ENCODE peak calls at places on chromosomes 13 and 19, in five cellular contexts. L is aorta, G is psoas muscle, K is heart right ventricle, A is Karpas-422. P is an unnamed sample. For H3K4me1 and H3K9me3, the result is how much of the 10 kb centered on the place peaks cover.

GRCh38 chr19:53977991-53978731 is 13.3 kb upstream of the CACNG6 start:
- DNase-seq in A (no peak), L (peak), G (peak), K (peak), P (peak)

GRCh38 chr19:36819130-36819630 is 19.0 kb downstream of the ZNF790 start:
- DNase-seq in G (no peak), L (no peak), A (no peak), K (no peak), P (no peak)

GRCh38 chr19:8505680-8506401 is 3.4 kb upstream of the PRAM1 start:
- DNase-seq in K (peak), L (peak), A (peak), G (peak), P (peak)

GRCh38 chr13:85597790-85598500 is 201.3 kb downstream of the SLITRK6 start:
- DNase-seq in K (no peak), G (no peak), A (no peak), L (no peak), P (no peak)

GRCh38 chr13:30863231-30863630 is 42.8 kb upstream of the MEDAG start:
- DNase-seq in K (no peak), G (no peak), A (no peak), L (no peak), P (no peak)

GRCh38 chr19:1487576-1488281 is 2.4 kb downstream of the PCSK4 start:
- DNase-seq in K (no peak), A (no peak), L (no peak), G (peak), P (no peak)

GRCh38 chr19:43526884-43527859 is at the start of gene ETHE1:
- DNase-seq in A (peak), L (peak), K (peak), G (peak), P (peak)

GRCh38 chr19:29664753-29665214 is 477 bp upstream of the PLEKHF1 start:
- DNase-seq in K (no peak), L (no peak), A (no peak), G (no peak), P (no peak)

GRCh38 chr19:3554254-3555083 is 2.9 kb downstream of the MFSD12 start:
- DNase-seq in L (no peak), A (no peak), G (no peak), K (no peak), P (no peak)

GRCh38 chr13:27917121-27917947 is 2.5 kb upstream of the PDX1 start:
- DNase-seq in K (no peak), G (no peak), L (no peak), A (no peak), P (no peak)

GRCh38 chr13:31982124-31982523 is 49.5 kb upstream of the FRY start:
- DNase-seq in L (no peak), K (no peak), A (no peak), G (no peak), P (no peak)

GRCh38 chr13:111476197-111476596 is 155.8 kb downstream of the TEX29 start:
- DNase-seq in K (no peak), A (no peak), G (no peak), L (no peak), P (no peak)

GRCh38 chr13:41075034-41075433 is 13.7 kb downstream of the WBP4 start:
- DNase-seq in A (peak), K (no peak), L (no peak), G (peak), P (no peak)

GRCh38 chr19:14795078-14795721 is 16.8 kb upstream of the ADGRE2 start:
- DNase-seq in G (no peak), L (no peak), A (no peak), K (no peak), P (no peak)

GRCh38 chr13:105334211-105334610 is 1201.3 kb downstream of the EFNB2 start:
- DNase-seq in L (no peak), K (no peak), G (no peak), A (no peak), P (no peak)

GRCh38 chr13:113493315-113493951 is 2.9 kb upstream of the DCUN1D2 start:
- DNase-seq in A (peak), K (no peak), L (no peak), G (no peak), P (no peak)

GRCh38 chr19:16445238-16446107 is 26.3 kb downstream of the EPS15L1 start:
- DNase-seq in K (no peak), L (no peak), G (no peak), A (peak), P (no peak)

DNA sequence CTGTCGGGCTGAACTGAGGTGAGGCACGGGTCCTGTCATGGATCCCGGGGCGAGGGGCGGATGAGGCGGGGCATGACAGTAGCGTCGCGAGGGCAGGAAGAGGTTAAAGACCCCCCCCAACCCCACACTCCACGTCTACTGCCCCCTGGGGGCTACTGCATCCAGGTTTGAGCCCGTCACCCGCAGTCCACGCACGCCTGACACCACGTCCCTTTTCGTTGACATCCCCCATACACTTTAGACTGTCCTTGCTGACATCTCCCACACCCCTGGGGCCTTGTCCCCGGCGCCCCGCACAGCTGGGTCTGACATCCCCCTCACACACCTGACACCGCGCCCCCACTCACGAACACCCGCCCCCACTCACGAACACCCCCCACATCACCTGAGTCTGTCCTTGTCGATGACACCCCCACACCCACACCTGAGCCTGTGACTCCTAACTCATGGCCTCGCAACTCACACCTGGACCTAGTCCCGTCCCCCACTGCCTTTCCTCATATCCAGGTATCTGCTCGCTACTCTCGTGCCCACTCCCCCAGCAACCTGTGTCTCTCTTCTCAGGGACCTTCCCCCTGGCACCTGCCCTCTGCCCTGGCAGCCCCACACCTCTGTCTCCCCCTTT is 416 bp downstream of the SLC25A42 start:
- DNase-seq in G (no peak), K (no peak), A (no peak), L (no peak), P (no peak)
- H3K4me1 ChIP-seq in G (half or more), K (half or more), A (under half), L (under half), P (under half)

GRCh38 chr19:10587022-10587838 is at the start of gene AP1M2:
- DNase-seq in K (no peak), G (no peak), A (no peak), L (no peak), P (no peak)
- H3K4me3 ChIP-seq in K (no peak), G (no peak), A (no peak), L (no peak), P (no peak)

GRCh38 chr19:12260861-12261260 is 33.8 kb downstream of the ZNF44 start:
- DNase-seq in A (no peak), G (no peak), K (no peak), L (no peak), P (no peak)

GRCh38 chr19:12265921-12266704 is 28.6 kb downstream of the ZNF44 start:
- DNase-seq in L (no peak), G (no peak), K (no peak), A (no peak), P (no peak)

GRCh38 chr19:12260236-12260635 is 34.4 kb downstream of the ZNF44 start:
- DNase-seq in K (no peak), A (no peak), L (no peak), G (no peak), P (no peak)

DNA sequence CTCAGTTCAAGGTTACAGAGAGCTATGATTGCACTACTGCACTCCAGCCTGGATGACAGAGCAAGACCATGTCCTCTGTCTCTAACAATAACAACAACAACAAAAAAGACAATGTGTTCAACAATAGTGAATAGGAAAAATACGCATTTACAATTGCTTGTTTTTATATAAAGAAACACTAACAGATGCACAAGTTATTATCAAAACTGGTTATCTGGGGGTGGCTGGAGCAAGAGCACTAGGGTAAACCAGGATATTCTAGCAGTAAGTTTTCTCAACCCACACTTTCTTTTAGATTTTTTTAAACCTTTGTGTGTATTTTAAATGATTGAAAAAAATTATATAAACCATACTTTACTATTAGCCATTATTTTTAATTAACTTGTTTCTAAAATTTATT is 33.1 kb downstream of the ZNF44 start:
- DNase-seq in K (no peak), L (no peak), G (no peak), A (no peak), P (no peak)
- H3K9me3 ChIP-seq in K (under half), L (under half), G (half or more), A (under half), P (under half)

GRCh38 chr13:48629282-48629681 is 24.4 kb upstream of the CYSLTR2 start:
- DNase-seq in A (no peak), K (no peak), G (no peak), L (no peak), P (no peak)

GRCh38 chr13:48626726-48627451 is 26.8 kb upstream of the CYSLTR2 start:
- DNase-seq in G (no peak), K (no peak), A (no peak), L (no peak), P (no peak)

GRCh38 chr13:48631441-48631840 is 22.3 kb upstream of the CYSLTR2 start:
- DNase-seq in G (no peak), L (no peak), K (no peak), A (no peak), P (no peak)

GRCh38 chr13:48630791-48631190 is 22.9 kb upstream of the CYSLTR2 start:
- DNase-seq in K (no peak), G (no peak), L (no peak), A (no peak), P (no peak)

DNA sequence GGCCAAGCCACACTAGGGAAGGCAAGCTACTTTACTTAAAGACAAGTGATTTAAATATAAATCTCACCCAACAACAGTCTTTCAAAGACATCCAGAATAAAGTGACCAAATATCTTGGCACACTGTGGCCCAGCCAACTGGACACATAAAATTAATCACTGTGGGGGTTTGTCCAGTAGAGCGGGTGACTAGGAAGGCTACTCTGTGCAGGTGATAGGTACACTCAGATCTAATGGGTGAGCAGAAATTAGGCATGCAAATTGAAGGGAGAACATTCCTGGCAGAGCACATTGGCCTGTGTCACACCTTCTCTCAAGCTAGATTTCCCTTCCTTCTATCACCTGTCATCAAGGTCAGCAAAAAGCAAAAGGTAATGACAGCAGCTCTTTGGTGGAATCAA is 23.4 kb upstream of the CYSLTR2 start:
- DNase-seq in L (no peak), A (no peak), K (no peak), G (no peak), P (no peak)
- H3K4me1 ChIP-seq in L (under half), A (under half), K (under half), G (under half), P (under half)

GRCh38 chr13:33229446-33230177 is 55.9 kb downstream of the STARD13 start:
- DNase-seq in A (no peak), G (no peak), K (no peak), L (no peak), P (no peak)
- H3K4me3 ChIP-seq in A (no peak), G (no peak), K (no peak), L (no peak), P (no peak)

P was measured in uterus.